ENCODE peak calls at places on chromosomes 7 and 10, in six cellular contexts. E is uterus, Q is DND-41, F is hepatocyte, L is heart right ventricle, T is endodermal cell. X is an unnamed sample.
A peak's percentile ranks its signal among the peaks of the same experiment; 100 is the strongest.

GRCh38 chr10:113612154-113612553 is 51.7 kb downstream of the NRAP start:
- DNase-seq in E (no peak), Q (no peak), F (no peak), L (peak; percentile 35), T (no peak), X (peak; percentile 43)

GRCh38 chr10:15852111-15852557 is 8.2 kb downstream of the MINDY3 start:
- DNase-seq in E (no peak), Q (no peak), F (no peak), L (no peak), T (no peak), X (no peak)

GRCh38 chr7:95921543-95921942 is 149.2 kb downstream of the DYNC1I1 start:
- DNase-seq in E (no peak), Q (no peak), F (no peak), L (no peak), T (no peak), X (no peak)

GRCh38 chr10:127612-128432 is 7.4 kb upstream of the ZMYND11 start:
- DNase-seq in E (no peak), Q (peak; percentile 25), F (no peak), L (peak; percentile 23), T (no peak), X (no peak)

GRCh38 chr7:98135984-98136383 is 29.3 kb downstream of the LMTK2 start:
- DNase-seq in E (no peak), Q (no peak), F (no peak), L (no peak), T (no peak), X (no peak)

GRCh38 chr7:70728873-70729552 is 402.9 kb upstream of the GALNT17 start:
- DNase-seq in E (no peak), Q (peak; percentile 12), F (peak; percentile 22), L (no peak), T (peak; percentile 93), X (no peak)

GRCh38 chr7:73852500-73852899 is 8.5 kb upstream of the TMEM270 start:
- DNase-seq in E (no peak), Q (no peak), F (no peak), L (no peak), T (no peak), X (no peak)

GRCh38 chr7:95472521-95473160 is 13.1 kb upstream of the ASB4 start:
- DNase-seq in E (no peak), Q (no peak), F (no peak), L (no peak), T (no peak), X (no peak)

GRCh38 chr10:18830277-18830676 is 171.0 kb downstream of the ARL5B start:
- DNase-seq in E (no peak), Q (no peak), F (no peak), L (no peak), T (no peak), X (no peak)

GRCh38 chr10:122132882-122133634 is 138.0 kb upstream of the BTBD16 start:
- DNase-seq in E (no peak), Q (no peak), F (no peak), L (no peak), T (no peak), X (no peak)
- TF ChIP-seq CTCF in E (no peak), Q (no peak), F (no peak), L (no peak), T (no peak), X (no peak)

GRCh38 chr7:35725280-35725680 is 30.3 kb upstream of the HERPUD2 start:
- DNase-seq in E (no peak), Q (peak; percentile 71), F (no peak), L (no peak), T (no peak), X (no peak)

GRCh38 chr7:35726654-35727053 is 31.7 kb upstream of the HERPUD2 start:
- DNase-seq in E (no peak), Q (no peak), F (no peak), L (no peak), T (no peak), X (no peak)

GRCh38 chr7:35729061-35729783 is 34.3 kb upstream of the HERPUD2 start:
- DNase-seq in E (no peak), Q (peak; percentile 28), F (no peak), L (no peak), T (no peak), X (no peak)

GRCh38 chr7:35728412-35729060 is 33.6 kb upstream of the HERPUD2 start:
- DNase-seq in E (no peak), Q (no peak), F (no peak), L (peak; percentile 44), T (no peak), X (no peak)

GRCh38 chr7:35727571-35727970 is 32.6 kb upstream of the HERPUD2 start:
- DNase-seq in E (no peak), Q (no peak), F (no peak), L (no peak), T (no peak), X (no peak)
- H3K4me1 ChIP-seq in E (no peaks in the 10 kb centered on the region), Q (peaks cover 27% of the 10 kb centered on the region), F (peaks cover 25% of the 10 kb centered on the region), L (peaks cover 41% of the 10 kb centered on the region), T (no peaks in the 10 kb centered on the region), X (peaks cover 33% of the 10 kb centered on the region)

GRCh38 chr10:79081353-79082034 is 12.7 kb downstream of the ZMIZ1 start:
- DNase-seq in E (no peak), Q (no peak), F (peak; percentile 41), L (no peak), T (no peak), X (peak; percentile 55)
- TF ChIP-seq CTCF in E (no peak), Q (no peak), F (no peak), L (no peak), T (no peak), X (no peak)

DNA sequence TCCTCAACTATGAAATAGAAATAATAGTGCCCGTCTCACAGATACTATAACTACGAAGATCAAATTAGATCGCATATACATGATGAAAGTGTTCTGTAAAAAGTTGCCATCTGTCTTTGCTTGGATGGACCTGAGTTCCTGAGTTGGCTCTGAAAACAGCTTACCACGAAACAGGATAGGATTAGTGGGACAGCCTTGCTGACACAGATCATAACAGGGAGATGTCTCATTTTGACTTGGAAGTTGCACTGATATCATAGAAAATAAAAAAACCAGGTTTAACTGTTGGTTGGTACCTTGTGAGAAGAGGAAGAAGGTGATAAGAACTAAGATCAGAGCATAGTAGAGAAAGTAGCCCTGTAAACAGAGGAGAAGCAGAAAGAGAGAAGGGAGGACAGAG is 79.3 kb upstream of the AGBL3 start:
- DNase-seq in E (no peak), Q (no peak), F (no peak), L (no peak), T (no peak), X (no peak)
- H3K4me1 ChIP-seq in E (peaks cover 4% of the 10 kb centered on the region), Q (no peaks in the 10 kb centered on the region), F (peaks cover 27% of the 10 kb centered on the region), L (peaks cover 63% of the 10 kb centered on the region), T (peaks cover 2% of the 10 kb centered on the region), X (peaks cover 95% of the 10 kb centered on the region)

X was measured in left ventricle myocardium inferior.